ENCODE peak calls at places on chromosomes 7 and 10, in four cellular contexts. K is GM12891, G is GM12878, B is K562. Z is an unnamed sample.

GRCh38 chr10:28291881-28292297 is 11.0 kb downstream of the MPP7 start:
- DNase-seq in K (no peak), G (no peak), B (no peak), Z (no peak)

GRCh38 chr10:70528726-70529362 is 50.3 kb downstream of the PALD1 start:
- DNase-seq in K (no peak), G (no peak), B (peak), Z (no peak)

GRCh38 chr10:96560489-96560888 is 26.3 kb downstream of the TM9SF3 start:
- DNase-seq in K (no peak), G (no peak), B (no peak), Z (no peak)

GRCh38 chr7:135242096-135242684 is 8.6 kb downstream of the STRA8 start:
- DNase-seq in K (no peak), G (no peak), B (no peak), Z (no peak)

GRCh38 chr7:149209518-149210269 is 14.3 kb downstream of the ZNF282 start:
- DNase-seq in K (peak), G (no peak), B (peak), Z (no peak)

GRCh38 chr7:137538361-137538762 is 194.8 kb upstream of the PTN start:
- DNase-seq in K (no peak), G (no peak), B (no peak), Z (no peak)

GRCh38 chr7:113892818-113893217 is 26.0 kb downstream of the PPP1R3A start:
- DNase-seq in K (no peak), G (no peak), B (no peak), Z (no peak)

GRCh38 chr7:101902680-101903504 is 85.5 kb downstream of the CUX1 start:
- DNase-seq in K (no peak), G (no peak), B (peak), Z (no peak)

GRCh38 chr10:43201545-43202131 is 63.4 kb downstream of the CSGALNACT2 start:
- DNase-seq in K (peak), G (no peak), B (no peak), Z (peak)

GRCh38 chr10:100167521-100168312 is 18.1 kb downstream of the ERLIN1 start:
- DNase-seq in K (no peak), G (no peak), B (no peak), Z (no peak)

GRCh38 chr7:158740657-158741293 is 36.2 kb upstream of the NCAPG2 start:
- DNase-seq in K (no peak), G (no peak), B (peak), Z (no peak)

GRCh38 chr7:80018941-80019808 is 115.5 kb upstream of the GNAI1 start:
- DNase-seq in K (peak), G (no peak), B (peak), Z (peak)

GRCh38 chr7:115558186-115558585 is 472.4 kb downstream of the TFEC start:
- DNase-seq in K (no peak), G (no peak), B (no peak), Z (no peak)

GRCh38 chr7:94449151-94449725 is 54.5 kb downstream of the COL1A2 start:
- DNase-seq in K (no peak), G (peak), B (peak), Z (no peak)

GRCh38 chr7:155955367-155955635 is 143.0 kb upstream of the SHH start:
- DNase-seq in K (no peak), G (no peak), B (no peak), Z (no peak)

GRCh38 chr7:27173412-27174076 is 576 bp downstream of the HOXA10 start:
- DNase-seq in K (no peak), G (no peak), B (no peak), Z (no peak)

GRCh38 chr7:80078159-80078731 is 56.4 kb upstream of the GNAI1 start:
- DNase-seq in K (no peak), G (no peak), B (no peak), Z (no peak)

GRCh38 chr7:155438778-155439177 is 19.2 kb upstream of the EN2 start:
- DNase-seq in K (no peak), G (no peak), B (no peak), Z (no peak)

GRCh38 chr7:20331231-20331880 is 656 bp downstream of the ITGB8 start:
- DNase-seq in K (peak), G (no peak), B (no peak), Z (peak)

GRCh38 chr10:103636492-103636891 is 143.0 kb downstream of the NEURL1 start:
- DNase-seq in K (no peak), G (no peak), B (no peak), Z (no peak)

GRCh38 chr10:129769381-129770116 is 194.5 kb downstream of the EBF3 start:
- DNase-seq in K (no peak), G (no peak), B (no peak), Z (peak)

GRCh38 chr10:99531026-99531695 is 1.6 kb upstream of the NKX2-3 start:
- DNase-seq in K (no peak), G (no peak), B (no peak), Z (no peak)

GRCh38 chr10:10497245-10497644 is 520.4 kb upstream of the CELF2 start:
- DNase-seq in K (no peak), G (no peak), B (no peak), Z (no peak)

GRCh38 chr10:10500941-10501340 is 516.7 kb upstream of the CELF2 start:
- DNase-seq in K (no peak), G (no peak), B (no peak), Z (no peak)

GRCh38 chr10:10503772-10504171 is 513.9 kb upstream of the CELF2 start:
- DNase-seq in K (no peak), G (no peak), B (no peak), Z (no peak)

GRCh38 chr10:10499839-10500238 is 517.8 kb upstream of the CELF2 start:
- DNase-seq in K (no peak), G (no peak), B (no peak), Z (no peak)

DNA sequence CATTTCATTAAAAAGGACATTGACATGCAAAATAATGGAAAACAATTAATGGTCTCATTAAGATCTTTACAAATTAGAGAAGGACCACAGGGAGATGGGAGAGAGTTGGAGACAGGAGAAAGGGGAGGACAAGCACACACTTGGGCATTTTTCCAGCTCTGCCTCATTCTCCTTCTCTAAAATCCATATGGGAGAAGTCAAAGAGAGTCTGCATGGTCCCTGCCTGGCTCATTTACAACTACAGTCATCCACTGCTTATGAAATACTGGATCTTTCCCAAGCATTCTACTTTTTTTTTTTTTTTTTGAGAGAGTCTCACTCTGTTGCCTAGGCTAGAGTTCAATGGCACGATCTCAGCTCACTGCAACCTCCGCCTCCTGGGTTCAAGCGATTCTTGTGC is 518.9 kb upstream of the CELF2 start:
- DNase-seq in K (no peak), G (no peak), B (no peak), Z (no peak)
- TF ChIP-seq POLR2AphosphoS5 in K (no peak), G (no peak), B (no peak), Z (no peak)

GRCh38 chr7:87653178-87653577 is 25.0 kb downstream of the RUNDC3B start:
- DNase-seq in K (no peak), G (no peak), B (no peak), Z (no peak)

GRCh38 chr7:87645446-87645845 is 17.2 kb downstream of the RUNDC3B start:
- DNase-seq in K (no peak), G (no peak), B (no peak), Z (no peak)

GRCh38 chr7:87648316-87648715 is 20.1 kb downstream of the RUNDC3B start:
- DNase-seq in K (no peak), G (no peak), B (no peak), Z (no peak)
- TF ChIP-seq SPI1 in K (no peak), G (no peak), B (no peak), Z (no peak)

GRCh38 chr10:15315286-15315685 is 55.8 kb downstream of the FAM171A1 start:
- DNase-seq in K (no peak), G (no peak), B (no peak), Z (no peak)

GRCh38 chr10:15311885-15312280 is 59.2 kb downstream of the FAM171A1 start:
- DNase-seq in K (no peak), G (no peak), B (no peak), Z (no peak)

GRCh38 chr10:15314482-15315070 is 56.5 kb downstream of the FAM171A1 start:
- DNase-seq in K (no peak), G (no peak), B (no peak), Z (no peak)

GRCh38 chr10:15313034-15313433 is 58.1 kb downstream of the FAM171A1 start:
- DNase-seq in K (no peak), G (no peak), B (no peak), Z (no peak)

GRCh38 chr10:15313844-15314243 is 57.2 kb downstream of the FAM171A1 start:
- DNase-seq in K (no peak), G (no peak), B (peak), Z (no peak)
- TF ChIP-seq POLR2AphosphoS5 in K (no peak), G (no peak), B (peak), Z (no peak)

DNA sequence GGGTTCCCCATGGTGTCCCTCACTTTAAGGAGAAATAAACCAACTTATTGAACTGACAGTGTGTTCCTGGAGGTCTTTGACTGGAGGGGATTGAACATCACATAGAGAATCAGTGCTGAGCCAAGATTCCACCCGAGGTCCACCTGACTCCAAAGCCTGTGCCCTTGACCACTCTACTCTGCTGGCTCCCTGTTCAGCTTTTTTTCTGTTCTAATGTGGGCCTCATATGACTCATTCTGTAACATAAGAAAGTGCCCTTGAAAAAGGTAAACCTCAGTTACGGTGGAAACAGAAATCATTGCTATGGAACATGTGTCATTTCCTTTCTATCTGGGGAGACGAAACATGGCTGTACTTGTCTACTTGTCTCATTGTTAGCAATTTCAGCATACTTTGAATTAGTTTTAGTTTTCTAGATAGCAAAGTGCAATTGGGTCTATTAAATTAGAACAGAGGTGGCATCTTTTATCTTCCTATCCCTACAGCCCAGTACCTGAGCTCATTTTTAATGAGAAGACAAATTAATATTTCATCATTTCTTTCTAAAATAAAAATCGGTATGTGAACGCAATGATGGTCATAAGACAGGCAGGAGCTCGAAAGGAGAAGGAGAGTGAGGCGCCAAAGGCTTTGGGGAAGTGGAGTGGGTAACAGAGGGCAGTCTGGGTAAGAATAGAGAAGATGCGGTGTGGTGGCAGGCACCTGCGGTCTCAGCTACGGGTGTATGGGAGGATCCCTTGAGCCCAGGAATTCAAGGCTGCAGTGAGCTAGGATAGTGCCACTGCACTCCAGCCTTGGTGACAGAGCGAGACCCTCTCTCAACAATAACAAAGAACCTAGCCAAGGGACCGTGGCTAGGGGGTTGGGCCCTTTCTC is 1.5 kb downstream of the GSDME start:
- DNase-seq in K (no peak), G (peak), B (no peak), Z (peak)
- TF ChIP-seq SPI1 in K (peak), G (peak), B (no peak), Z (peak)

GRCh38 chr7:71636329-71636728 is 504.4 kb downstream of the GALNT17 start:
- DNase-seq in K (no peak), G (no peak), B (no peak), Z (no peak)
- TF ChIP-seq POLR2AphosphoS5 in K (no peak), G (no peak), B (no peak), Z (no peak)